ENCODE peak calls at places on chromosomes 11 and 22, in five cellular contexts. D is HEK293T, S is H1, E is NT2/D1, W is HepG2. J is an unnamed sample.

GRCh38 chr11:41522899-41523672 is 63.6 kb upstream of the LRRC4C start:
- DNase-seq in D (no peak), S (no peak), E (no peak), W (no peak), J (no peak)

GRCh38 chr11:61699737-61700160 is 19.6 kb downstream of the DAGLA start:
- DNase-seq in D (no peak), S (no peak), E (no peak), W (no peak), J (no peak)

GRCh38 chr11:86510097-86510496 is 135.4 kb downstream of the CCDC81 start:
- DNase-seq in D (no peak), S (no peak), E (no peak), W (no peak), J (no peak)

GRCh38 chr22:31719850-31720471 is 30.0 kb downstream of the PRR14L start:
- DNase-seq in D (no peak), S (no peak), E (no peak), W (no peak), J (no peak)

GRCh38 chr11:130609121-130610035 is 160.9 kb downstream of the ADAMTS15 start:
- DNase-seq in D (no peak), S (no peak), E (no peak), W (no peak), J (no peak)

GRCh38 chr11:125499563-125499962 is 3.5 kb upstream of the FEZ1 start:
- DNase-seq in D (no peak), S (no peak), E (no peak), W (no peak), J (no peak)

GRCh38 chr22:20993304-20994127 is 8.4 kb downstream of the THAP7 start:
- DNase-seq in D (no peak), S (no peak), E (no peak), W (no peak), J (no peak)

GRCh38 chr11:120894207-120894989 is 129.5 kb upstream of the TBCEL start:
- DNase-seq in D (no peak), S (no peak), E (no peak), W (no peak), J (no peak)

GRCh38 chr22:33431300-33431699 is 373.1 kb upstream of the SYN3 start:
- DNase-seq in D (no peak), S (no peak), E (no peak), W (no peak), J (no peak)

GRCh38 chr11:21554284-21554683 is 638.6 kb upstream of the ANO5 start:
- DNase-seq in D (no peak), S (no peak), E (no peak), W (no peak), J (no peak)

DNA sequence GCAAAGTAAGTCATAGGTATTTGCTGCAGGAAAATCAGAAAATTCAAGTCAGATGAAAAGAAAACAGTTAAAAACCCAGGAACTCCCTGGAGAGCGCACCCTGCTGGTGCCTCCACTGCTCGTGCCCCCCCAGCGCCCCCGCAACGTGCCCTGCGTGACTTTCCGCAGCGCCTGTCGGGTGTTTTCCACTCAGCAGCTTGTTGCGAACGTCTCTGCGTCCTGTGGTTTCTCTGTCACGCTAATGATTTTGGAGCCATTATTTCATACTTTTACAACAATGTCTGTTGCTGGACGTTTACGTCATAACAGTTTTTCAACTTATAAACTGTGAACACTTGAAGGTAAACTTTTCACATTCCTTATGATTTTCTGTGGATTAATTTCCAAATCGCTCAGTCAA is 5.0 kb downstream of the CRELD2 start:
- DNase-seq in D (no peak), S (no peak), E (no peak), W (no peak), J (no peak)
- TF ChIP-seq SUZ12 in D (no peak), S (no peak), E (no peak), W (no peak), J (no peak)

GRCh38 chr11:94658888-94659287 is 91.7 kb downstream of the PIWIL4 start:
- DNase-seq in D (no peak), S (no peak), E (no peak), W (no peak), J (no peak)

GRCh38 chr11:94664336-94664735 is 97.2 kb downstream of the PIWIL4 start:
- DNase-seq in D (no peak), S (no peak), E (no peak), W (no peak), J (no peak)

GRCh38 chr11:94658386-94658785 is 91.2 kb downstream of the PIWIL4 start:
- DNase-seq in D (no peak), S (no peak), E (no peak), W (no peak), J (no peak)

GRCh38 chr11:94662065-94662779 is 95.1 kb downstream of the PIWIL4 start:
- DNase-seq in D (no peak), S (no peak), E (no peak), W (no peak), J (no peak)

GRCh38 chr11:94661444-94661843 is 94.3 kb downstream of the PIWIL4 start:
- DNase-seq in D (no peak), S (no peak), E (no peak), W (no peak), J (no peak)
- TF ChIP-seq SUZ12 in D (no peak), S (no peak), E (no peak), W (no peak), J (no peak)

GRCh38 chr11:117121176-117121575 is 22.9 kb upstream of the PAFAH1B2 start:
- DNase-seq in D (no peak), S (no peak), E (no peak), W (no peak), J (no peak)
- TF ChIP-seq SUZ12 in D (no peak), S (no peak), E (no peak), W (no peak), J (no peak)

GRCh38 chr11:726278-726915 is 20.4 kb downstream of the EPS8L2 start:
- DNase-seq in D (no peak), S (peak; percentile 74), E (no peak), W (no peak), J (no peak)
- TF ChIP-seq SUZ12 in D (no peak), S (no peak), E (no peak), W (no peak), J (no peak)

GRCh38 chr22:36860821-36861659 is at the start of gene NCF4:
- DNase-seq in D (no peak), S (no peak), E (no peak), W (no peak), J (peak; percentile 94)
- TF ChIP-seq SUZ12 in D (no peak), S (no peak), E (no peak), W (no peak), J (no peak)

GRCh38 chr11:16632295-16633200 is 105.9 kb upstream of the C11orf58 start:
- DNase-seq in D (peak; percentile 19), S (peak; percentile 55), E (no peak), W (peak; percentile 50), J (no peak)

GRCh38 chr11:16630651-16631050 is 107.8 kb upstream of the C11orf58 start:
- DNase-seq in D (no peak), S (no peak), E (no peak), W (no peak), J (no peak)
- TF ChIP-seq SUZ12 in D (no peak), S (no peak), E (no peak), W (no peak), J (no peak)

GRCh38 chr11:9700105-9700801 is 36.4 kb downstream of the SWAP70 start:
- DNase-seq in D (no peak), S (no peak), E (no peak), W (no peak), J (no peak)
- TF ChIP-seq SUZ12 in D (no peak), S (no peak), E (no peak), W (no peak), J (no peak)

DNA sequence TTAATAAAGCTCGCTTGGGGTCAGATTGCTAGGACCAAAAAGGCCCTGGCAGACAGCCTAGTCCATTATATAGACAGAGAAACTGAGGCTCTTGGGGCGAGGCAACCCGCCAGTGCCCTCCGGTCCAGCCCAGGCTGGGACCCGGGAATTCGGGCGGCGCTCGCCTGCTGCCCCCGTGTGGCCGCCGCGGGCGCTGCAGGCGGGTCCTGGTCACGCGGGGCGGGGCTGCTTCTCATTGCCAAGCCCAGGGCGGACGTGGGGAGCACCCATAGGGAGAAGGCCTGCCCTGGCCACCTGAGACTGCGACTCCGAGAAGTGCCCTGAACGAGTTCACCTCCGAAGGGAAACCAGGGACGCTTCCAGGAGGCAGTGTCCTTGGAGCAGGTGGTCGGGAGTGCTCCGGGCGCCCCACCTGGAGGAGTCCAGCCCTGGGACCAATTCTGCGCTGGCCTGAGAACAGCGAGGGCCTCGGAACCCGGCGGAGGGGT is 36.0 kb upstream of the CSNK1E start:
- DNase-seq in D (peak; percentile 99), S (peak; percentile 97), E (no peak), W (no peak), J (no peak)
- TF ChIP-seq SUZ12 in D (no peak), S (no peak), E (no peak), W (no peak), J (no peak)

GRCh38 chr11:23990346-23990745 is 506.5 kb upstream of the LUZP2 start:
- DNase-seq in D (no peak), S (no peak), E (no peak), W (no peak), J (no peak)
- TF ChIP-seq SUZ12 in D (no peak), S (no peak), E (no peak), W (no peak), J (no peak)

DNA sequence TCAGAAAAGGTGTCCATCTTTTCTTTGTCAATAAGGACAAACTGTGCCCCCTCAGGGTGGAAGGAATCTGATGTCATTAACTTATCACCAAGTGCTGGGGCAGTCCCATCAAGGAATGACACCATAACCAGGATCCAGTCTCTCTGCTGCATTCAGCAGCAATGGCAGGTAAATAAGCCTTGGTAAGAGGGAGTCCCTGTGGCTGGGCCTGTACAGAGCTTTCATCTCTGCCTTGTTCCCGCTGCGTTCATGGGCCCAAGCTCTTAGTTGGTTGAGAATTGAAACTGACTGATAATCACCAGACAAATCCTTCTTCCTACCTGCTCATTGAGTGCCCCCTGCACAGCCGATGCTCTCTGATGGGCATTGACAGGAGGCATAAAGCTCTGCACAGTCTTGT is 22.7 kb downstream of the EIF3F start:
- DNase-seq in D (no peak), S (no peak), E (no peak), W (no peak), J (no peak)
- TF ChIP-seq SUZ12 in D (no peak), S (no peak), E (no peak), W (no peak), J (no peak)

J was measured in GM12878.